ENCODE peak calls at places on chromosomes 12 and 14, in eight cellular contexts. F is mesendoderm; B is stomach; J is stimulated activated CD4-positive, alpha-beta T cell treated with anti-CD3 and anti-CD28 coated beads, Interleukin-4, amount 100 ng/mL, for 48 hours; G is activated T-helper 1 cell treated with anti-CD3 and anti-CD28 coated beads, Interleukin-12 subunit alpha, Interleukin-12 subunit beta, Interleukin-2, Interleukin-4 antibody, amounts not matched to agents 30 ng/mL and 10 ng/mL and 1 ng/mL, durations not matched to agents 14 hours and 24 hours and 36 hours; P is osteoblast; O is erythroblast; A is keratinocyte. T is an unnamed sample.

GRCh38 chr12:80456513-80456912 is 12.5 kb downstream of the PTPRQ start:
- DNase-seq in J (no peak), B (no peak), G (no peak), A (no peak), F (no peak), O (no peak), P (no peak), T (no peak)

GRCh38 chr14:85273099-85273677 is 256.8 kb upstream of the FLRT2 start:
- DNase-seq in B (no peak), P (no peak), G (no peak), J (no peak), A (no peak), O (no peak), F (no peak), T (no peak)

GRCh38 chr12:4323400-4323799 is 2.4 kb downstream of the TIGAR start:
- DNase-seq in P (no peak), O (no peak), G (no peak), F (no peak), J (no peak), A (no peak), B (no peak), T (no peak)

GRCh38 chr12:76777765-76778216 is 13.9 kb downstream of the ZDHHC17 start:
- DNase-seq in A (no peak), F (no peak), J (no peak), G (no peak), O (no peak), B (no peak), P (no peak), T (no peak)

GRCh38 chr12:96989916-96990315 is 82.9 kb downstream of the NEDD1 start:
- DNase-seq in P (no peak), B (no peak), J (no peak), O (peak), A (no peak), F (peak), G (no peak), T (no peak)

GRCh38 chr14:68977741-68978549 is 1.2 kb downstream of the ACTN1 start:
- DNase-seq in G (peak), F (peak), B (peak), O (peak), A (peak), J (no peak), P (peak), T (peak)

GRCh38 chr12:92509156-92509758 is 193.5 kb upstream of the PLEKHG7 start:
- DNase-seq in F (no peak), B (no peak), G (no peak), J (no peak), P (no peak), A (peak), O (no peak), T (no peak)

GRCh38 chr12:79082595-79082994 is 218.0 kb downstream of the SYT1 start:
- DNase-seq in J (no peak), B (no peak), G (no peak), A (no peak), P (no peak), F (peak), O (no peak), T (no peak)

GRCh38 chr14:49969961-49970360 is 77.1 kb downstream of the ARF6 start:
- DNase-seq in B (no peak), A (no peak), P (no peak), F (no peak), O (no peak), J (no peak), G (no peak), T (no peak)

GRCh38 chr12:115949675-115950074 is 327.8 kb downstream of the MED13L start:
- DNase-seq in A (no peak), J (no peak), O (no peak), F (peak), B (no peak), G (no peak), P (no peak), T (no peak)

GRCh38 chr14:94681300-94682060 is 69.3 kb downstream of the SERPINA3 start:
- DNase-seq in P (peak), F (peak), G (no peak), J (no peak), O (peak), A (peak), B (peak), T (no peak)

GRCh38 chr12:113486722-113487121 is 15.1 kb upstream of the LHX5 start:
- DNase-seq in F (peak), A (no peak), J (no peak), B (no peak), P (no peak), G (no peak), O (no peak), T (no peak)

GRCh38 chr12:50403001-50403440 is 2.3 kb downstream of the LARP4 start:
- DNase-seq in A (no peak), F (no peak), G (no peak), J (no peak), B (no peak), O (no peak), P (peak), T (no peak)

GRCh38 chr14:90140956-90141316 is 79.1 kb downstream of the KCNK13 start:
- DNase-seq in J (no peak), O (no peak), G (no peak), A (no peak), P (peak), B (no peak), F (peak), T (no peak)

GRCh38 chr12:2792670-2793500 is 1.9 kb upstream of the FKBP4 start:
- DNase-seq in O (no peak), B (no peak), J (no peak), G (no peak), A (no peak), F (no peak), P (no peak), T (no peak)

GRCh38 chr12:58919271-58920101 is 818 bp downstream of the LRIG3 start:
- DNase-seq in A (no peak), F (peak), G (no peak), O (peak), J (no peak), B (no peak), P (peak), T (peak)

GRCh38 chr12:118034429-118035193 is 18.1 kb downstream of the RFC5 start:
- DNase-seq in B (no peak), O (no peak), P (no peak), J (no peak), A (no peak), F (peak), G (no peak), T (no peak)

GRCh38 chr12:47775100-47775911 is 2.3 kb downstream of the SLC48A1 start:
- DNase-seq in J (no peak), A (no peak), B (no peak), O (peak), G (no peak), F (no peak), P (peak), T (no peak)

GRCh38 chr14:79543966-79544365 is 667.3 kb downstream of the DIO2 start:
- DNase-seq in A (peak), P (no peak), G (no peak), J (no peak), O (peak), F (peak), B (no peak), T (no peak)

GRCh38 chr12:3436496-3437060 is 54.4 kb upstream of the PRMT8 start:
- DNase-seq in O (no peak), J (no peak), A (no peak), F (no peak), G (no peak), P (no peak), B (peak), T (no peak)

GRCh38 chr12:77324763-77325468 is 259.5 kb upstream of the E2F7 start:
- DNase-seq in P (peak), J (peak), A (no peak), O (peak), B (peak), F (peak), G (peak), T (peak)

GRCh38 chr12:3557136-3557697 is 66.2 kb downstream of the PRMT8 start:
- DNase-seq in A (no peak), B (no peak), G (no peak), J (no peak), P (no peak), F (no peak), O (no peak), T (no peak)

GRCh38 chr12:130948136-130948535 is 5.6 kb upstream of the ADGRD1 start:
- DNase-seq in J (no peak), B (no peak), F (peak), O (no peak), A (no peak), P (no peak), G (no peak), T (no peak)

GRCh38 chr12:74365178-74365964 is 172.3 kb upstream of the ATXN7L3B start:
- DNase-seq in F (peak), G (no peak), J (no peak), A (no peak), P (peak), B (no peak), O (peak), T (no peak)

GRCh38 chr12:71397433-71397954 is 42.1 kb upstream of the LGR5 start:
- DNase-seq in F (peak), B (no peak), G (no peak), J (no peak), A (no peak), O (no peak), P (no peak), T (no peak)

GRCh38 chr12:122819209-122819805 is 15.9 kb upstream of the HIP1R start:
- DNase-seq in A (no peak), F (no peak), O (no peak), B (no peak), J (no peak), G (no peak), P (no peak), T (no peak)

GRCh38 chr14:36747411-36748184 is 85.9 kb downstream of the PAX9 start:
- DNase-seq in P (no peak), G (no peak), F (peak), O (peak), A (no peak), J (no peak), B (no peak), T (no peak)

GRCh38 chr12:95060951-95061350 is 12.5 kb downstream of the NR2C1 start:
- DNase-seq in B (no peak), G (no peak), J (no peak), O (no peak), A (no peak), P (no peak), F (no peak), T (no peak)

GRCh38 chr12:23005387-23005786 is 380.4 kb downstream of the ETNK1 start:
- DNase-seq in J (no peak), A (no peak), F (no peak), G (no peak), O (no peak), P (no peak), B (no peak), T (no peak)

GRCh38 chr12:32568241-32568640 is 110.9 kb upstream of the DNM1L start:
- DNase-seq in F (peak), O (no peak), J (no peak), B (no peak), P (peak), G (no peak), A (peak), T (no peak)

GRCh38 chr14:98974113-98974512 is 297.9 kb downstream of the BCL11B start:
- DNase-seq in A (no peak), P (no peak), J (no peak), B (no peak), O (no peak), F (no peak), G (no peak), T (no peak)

GRCh38 chr14:63398952-63399351 is 80.2 kb upstream of the GPHB5 start:
- DNase-seq in J (no peak), F (no peak), A (no peak), B (no peak), G (no peak), P (no peak), O (no peak), T (no peak)

GRCh38 chr12:41514050-41514449 is 325.9 kb downstream of the PDZRN4 start:
- DNase-seq in F (no peak), A (no peak), O (no peak), G (no peak), J (no peak), B (no peak), P (no peak), T (no peak)

GRCh38 chr12:46794593-46795190 is 31.1 kb downstream of the SLC38A4 start:
- DNase-seq in A (no peak), F (no peak), G (no peak), O (no peak), J (no peak), B (no peak), P (no peak), T (no peak)

GRCh38 chr14:95291859-95292542 is 27.7 kb downstream of the CLMN start:
- DNase-seq in A (peak), P (peak), G (no peak), O (peak), F (no peak), B (peak), J (no peak), T (no peak)

GRCh38 chr12:6697584-6698351 is 2.8 kb downstream of the PIANP start:
- DNase-seq in B (peak), A (no peak), J (no peak), F (peak), G (no peak), P (peak), O (peak), T (no peak)

GRCh38 chr12:1917172-1918070 is 1.0 kb downstream of the CACNA2D4 start:
- DNase-seq in A (no peak), J (no peak), O (peak), G (no peak), F (no peak), B (peak), P (peak), T (no peak)

T was measured in ureter.